ENCODE peak calls at places on chromosomes 11 and 22, in seven cellular contexts. Y is Right ventricle myocardium superior; M is natural killer cell; X is esophagus mucosa; J is activated CD8-positive, alpha-beta memory T cell treated with anti-CD3 and anti-CD28 coated beads, Interleukin-2, amount 10 ng/mL, durations not matched to agents 7 days and 5 days; E is Right ventricle myocardium inferior; G is activated CD8-positive, alpha-beta T cell treated with anti-CD3 and anti-CD28 coated beads for 36 hours. R is an unnamed sample.

GRCh38 chr11:10116588-10116987 is 177.4 kb downstream of the SBF2 start:
- ATAC-seq in E (no peak), G (no peak), Y (no peak), J (no peak), M (peak; percentile 71), X (peak; percentile 66), R (no peak)

GRCh38 chr11:119441898-119442243 is 18.9 kb upstream of the THY1 start:
- ATAC-seq in J (no peak), X (no peak), M (no peak), Y (no peak), E (no peak), G (no peak), R (no peak)

GRCh38 chr11:112650568-112650967 is 310.7 kb upstream of the NCAM1 start:
- ATAC-seq in J (no peak), X (no peak), E (peak; percentile 80), G (no peak), M (no peak), Y (peak; percentile 90), R (no peak)

GRCh38 chr11:15754221-15754620 is 602.1 kb downstream of the SOX6 start:
- ATAC-seq in G (no peak), Y (no peak), X (no peak), E (no peak), M (no peak), J (no peak), R (no peak)

GRCh38 chr22:38397189-38398097 is 57.6 kb downstream of the KCNJ4 start:
- ATAC-seq in J (peak; percentile 10), Y (peak; percentile 45), G (no peak), E (peak; percentile 45), M (peak; percentile 25), X (peak; percentile 41), R (no peak)

GRCh38 chr11:69774354-69775162 is 583 bp downstream of the FGF4 start:
- ATAC-seq in E (no peak), J (no peak), X (no peak), Y (no peak), M (no peak), G (no peak), R (no peak)

GRCh38 chr11:72085836-72086475 is 5.3 kb downstream of the LRRC51 start:
- ATAC-seq in X (no peak), Y (no peak), E (no peak), G (no peak), M (no peak), J (no peak), R (no peak)

GRCh38 chr11:12213920-12214319 is 103.5 kb downstream of the MICAL2 start:
- ATAC-seq in Y (no peak), J (no peak), X (no peak), E (no peak), G (no peak), M (no peak), R (peak; percentile 35)

GRCh38 chr11:120392299-120392698 is 56.1 kb downstream of the ARHGEF12 start:
- ATAC-seq in G (no peak), E (no peak), X (no peak), Y (peak; percentile 35), J (no peak), M (no peak), R (no peak)

GRCh38 chr11:122229078-122229477 is 113.1 kb upstream of the BLID start:
- ATAC-seq in J (no peak), Y (peak; percentile 49), E (no peak), G (no peak), M (no peak), X (no peak), R (no peak)

GRCh38 chr11:62842171-62842717 is 2.9 kb upstream of the WDR74 start:
- ATAC-seq in Y (no peak), J (no peak), X (no peak), E (no peak), G (no peak), M (no peak), R (no peak)

GRCh38 chr22:30312053-30312452 is 14.7 kb downstream of the TBC1D10A start:
- ATAC-seq in Y (no peak), X (peak; percentile 65), G (peak; percentile 45), E (no peak), M (no peak), J (no peak), R (peak; percentile 46)

GRCh38 chr11:5528495-5528894 is 12.0 kb upstream of the UBQLNL start:
- ATAC-seq in M (no peak), E (no peak), Y (no peak), J (no peak), X (no peak), G (no peak), R (no peak)

GRCh38 chr11:103525069-103525468 is 415.8 kb downstream of the DYNC2H1 start:
- ATAC-seq in E (no peak), J (no peak), M (no peak), X (no peak), Y (no peak), G (no peak), R (no peak)

GRCh38 chr11:22657101-22657694 is 9.2 kb upstream of the GAS2 start:
- ATAC-seq in E (no peak), M (peak; percentile 97), Y (no peak), G (peak; percentile 99), X (no peak), J (peak; percentile 71), R (peak; percentile 43)

GRCh38 chr11:13023423-13023822 is 14.3 kb downstream of the RASSF10 start:
- ATAC-seq in J (no peak), E (no peak), Y (no peak), X (no peak), M (no peak), G (no peak), R (no peak)

GRCh38 chr22:37904572-37905533 is 1.2 kb upstream of the MICALL1 start:
- ATAC-seq in J (no peak), X (peak; percentile 71), M (no peak), E (no peak), Y (peak; percentile 13), G (peak; percentile 32), R (no peak)

GRCh38 chr11:36161572-36161971 is 127.7 kb downstream of the COMMD9 start:
- ATAC-seq in M (no peak), G (no peak), E (no peak), J (no peak), X (no peak), Y (no peak), R (no peak)

GRCh38 chr11:62431171-62431895 is 12.5 kb downstream of the SCGB1A1 start:
- ATAC-seq in Y (no peak), G (no peak), E (no peak), J (no peak), X (no peak), M (no peak), R (no peak)

GRCh38 chr22:35971418-35972119 is 57.1 kb downstream of the RBFOX2 start:
- ATAC-seq in J (no peak), Y (peak; percentile 67), G (no peak), X (no peak), E (peak; percentile 83), M (no peak), R (no peak)

GRCh38 chr11:20045098-20045688 is 115.1 kb downstream of the DBX1 start:
- ATAC-seq in Y (peak; percentile 69), G (no peak), E (peak; percentile 56), M (no peak), J (no peak), X (no peak), R (no peak)

GRCh38 chr22:21958360-21959273 is 6.0 kb upstream of the PPM1F start:
- ATAC-seq in X (no peak), G (no peak), J (no peak), M (no peak), E (no peak), Y (no peak), R (no peak)

GRCh38 chr11:47991266-47991830 is 11.0 kb downstream of the PTPRJ start:
- ATAC-seq in G (peak; percentile 49), X (peak; percentile 32), E (peak; percentile 79), J (peak; percentile 32), M (peak; percentile 32), Y (peak; percentile 88), R (peak; percentile 22)

GRCh38 chr22:40857309-40857851 is 432 bp downstream of the XPNPEP3 start:
- ATAC-seq in J (no peak), Y (no peak), E (no peak), G (no peak), M (no peak), X (peak; percentile 24), R (no peak)

GRCh38 chr11:70631624-70632047 is 233.3 kb downstream of the CTTN start:
- ATAC-seq in Y (no peak), G (no peak), E (no peak), X (no peak), J (no peak), M (no peak), R (no peak)

GRCh38 chr11:81966340-81966739 is 767.3 kb downstream of the FAM181B start:
- ATAC-seq in E (no peak), X (no peak), J (no peak), M (no peak), Y (no peak), G (no peak), R (no peak)

GRCh38 chr11:111975076-111975806 is 38.1 kb downstream of the DIXDC1 start:
- ATAC-seq in X (no peak), M (no peak), Y (peak; percentile 40), J (no peak), G (no peak), E (peak; percentile 21), R (no peak)

GRCh38 chr22:45703758-45704157 is 32.1 kb downstream of the ATXN10 start:
- ATAC-seq in X (peak; percentile 89), E (no peak), J (no peak), G (no peak), M (no peak), Y (peak; percentile 55), R (no peak)

GRCh38 chr22:27870234-27871191 is 48.5 kb downstream of the PITPNB start:
- ATAC-seq in E (no peak), G (no peak), Y (no peak), J (no peak), X (no peak), M (no peak), R (no peak)